ENCODE peak calls at places on chromosome 3, in eight cellular contexts. U is activated T-helper 1 cell treated with anti-CD3 and anti-CD28 coated beads, Interleukin-2, amount 50 U/mL, for 16 hours; Y is T-helper 2 cell; W is globus pallidus; B is activated T-cell treated with anti-CD3 and anti-CD28 coated beads for 48 hours; D is H9; G is fibroblast of the aortic adventitia; H is Calu3. E is an unnamed sample.
A peak's percentile ranks its signal among the peaks of the same experiment; 100 is the strongest.

GRCh38 chr3:122074621-122075265 is 19.6 kb downstream of the CD86 start:
- DNase-seq in U (no peak), Y (no peak), W (peak; percentile 42), B (no peak), D (no peak), G (no peak), H (no peak), E (no peak)

GRCh38 chr3:186381424-186382216 is 19.6 kb upstream of the DGKG start:
- DNase-seq in U (no peak), Y (no peak), W (no peak), B (no peak), D (no peak), G (no peak), H (peak; percentile 14), E (no peak)

GRCh38 chr3:133506215-133506901 is 67.1 kb upstream of the CDV3 start:
- DNase-seq in U (no peak), Y (no peak), W (peak; percentile 61), B (no peak), D (no peak), G (no peak), H (peak; percentile 44), E (no peak)

GRCh38 chr3:123129052-123129451 is 62.2 kb downstream of the PDIA5 start:
- DNase-seq in U (no peak), Y (no peak), W (no peak), B (no peak), D (no peak), G (no peak), H (no peak), E (no peak)

GRCh38 chr3:4322635-4323034 is 19.5 kb downstream of the SETMAR start:
- DNase-seq in U (no peak), Y (no peak), W (no peak), B (no peak), D (no peak), G (peak; percentile 93), H (no peak), E (peak; percentile 65)

GRCh38 chr3:46849098-46849631 is 14.1 kb downstream of the MYL3 start:
- DNase-seq in U (no peak), Y (no peak), W (no peak), B (no peak), D (no peak), G (no peak), H (no peak), E (no peak)

GRCh38 chr3:73740041-73740440 is 115.3 kb upstream of the PDZRN3 start:
- DNase-seq in U (no peak), Y (no peak), W (no peak), B (no peak), D (no peak), G (peak; percentile 55), H (no peak), E (no peak)

GRCh38 chr3:171458056-171458856 is 1.9 kb downstream of the TNIK start:
- DNase-seq in U (peak; percentile 30), Y (peak; percentile 45), W (no peak), B (no peak), D (peak; percentile 53), G (peak; percentile 20), H (no peak), E (no peak)

GRCh38 chr3:150078983-150079739 is 108.5 kb upstream of the PFN2 start:
- DNase-seq in U (no peak), Y (no peak), W (no peak), B (no peak), D (no peak), G (peak; percentile 87), H (no peak), E (peak; percentile 87)

GRCh38 chr3:156010829-156011228 is 109.5 kb upstream of the KCNAB1 start:
- DNase-seq in U (no peak), Y (no peak), W (peak; percentile 55), B (no peak), D (no peak), G (no peak), H (peak; percentile 45), E (no peak)

GRCh38 chr3:195117978-195118581 is 152.9 kb downstream of the XXYLT1 start:
- DNase-seq in U (no peak), Y (no peak), W (no peak), B (no peak), D (no peak), G (peak; percentile 30), H (peak; percentile 94), E (no peak)

GRCh38 chr3:14042680-14043079 is 82.0 kb downstream of the CHCHD4 start:
- DNase-seq in U (no peak), Y (no peak), W (no peak), B (no peak), D (no peak), G (peak; percentile 48), H (no peak), E (no peak)

GRCh38 chr3:50157821-50158556 is 2.9 kb downstream of the SEMA3F start:
- DNase-seq in U (no peak), Y (no peak), W (no peak), B (no peak), D (no peak), G (peak; percentile 33), H (no peak), E (no peak)

GRCh38 chr3:58585005-58585786 is 8.0 kb upstream of the FAM107A start:
- DNase-seq in U (peak; percentile 13), Y (peak; percentile 22), W (peak; percentile 72), B (peak; percentile 60), D (peak; percentile 89), G (peak; percentile 69), H (peak; percentile 84), E (peak; percentile 35)

GRCh38 chr3:168249539-168250414 is 154.1 kb upstream of the GOLIM4 start:
- DNase-seq in U (no peak), Y (no peak), W (peak; percentile 42), B (peak; percentile 21), D (peak; percentile 89), G (peak; percentile 54), H (peak; percentile 90), E (peak; percentile 21)

GRCh38 chr3:64360261-64360660 is 135.0 kb upstream of the PRICKLE2 start:
- DNase-seq in U (no peak), Y (no peak), W (no peak), B (no peak), D (no peak), G (no peak), H (no peak), E (no peak)

GRCh38 chr3:1969269-1969668 is 129.4 kb upstream of the CNTN4 start:
- DNase-seq in U (no peak), Y (no peak), W (no peak), B (no peak), D (no peak), G (no peak), H (no peak), E (no peak)

GRCh38 chr3:139588450-139588849 is 48.9 kb upstream of the RBP1 start:
- DNase-seq in U (no peak), Y (no peak), W (no peak), B (no peak), D (peak; percentile 77), G (no peak), H (peak; percentile 41), E (no peak)

GRCh38 chr3:32733631-32734229 is 48.7 kb downstream of the CNOT10 start:
- DNase-seq in U (no peak), Y (no peak), W (peak; percentile 16), B (no peak), D (no peak), G (peak; percentile 59), H (no peak), E (no peak)

GRCh38 chr3:50269460-50269859 is 513 bp downstream of the SEMA3B start:
- DNase-seq in U (no peak), Y (no peak), W (no peak), B (no peak), D (no peak), G (no peak), H (no peak), E (no peak)

GRCh38 chr3:112001516-112001915 is 2.8 kb downstream of the TAGLN3 start:
- DNase-seq in U (no peak), Y (no peak), W (no peak), B (no peak), D (no peak), G (no peak), H (no peak), E (no peak)